ENCODE peak calls at places on chromosomes 16 and 17, in five cellular contexts. One of them, this sample, is unnamed. For H3K4me1, the result is how much of the 10 kb centered on the place peaks cover.

GRCh38 chr16:86978445-86979030 is 338.7 kb downstream of the C16orf95 start:
- DNase-seq in OCI-LY7: no peak
- DNase-seq in mesenchymal stem cell: no peak
- DNase-seq in HCT116: no peak
- DNase-seq in IMR-90: no peak
- DNase-seq in this sample: no peak

GRCh38 chr16:79777679-79778078 is 177.1 kb upstream of the MAF start:
- DNase-seq in mesenchymal stem cell: no peak
- DNase-seq in OCI-LY7: no peak
- DNase-seq in HCT116: no peak
- DNase-seq in IMR-90: no peak
- DNase-seq in this sample: no peak

GRCh38 chr16:63702981-63703590 is 1418.8 kb downstream of the CDH11 start:
- DNase-seq in HCT116: no peak
- DNase-seq in mesenchymal stem cell: no peak
- DNase-seq in IMR-90: no peak
- DNase-seq in OCI-LY7: peak
- DNase-seq in this sample: no peak

GRCh38 chr17:45022655-45023339 is 28.6 kb downstream of the DCAKD start:
- DNase-seq in mesenchymal stem cell: no peak
- DNase-seq in IMR-90: no peak
- DNase-seq in OCI-LY7: no peak
- DNase-seq in HCT116: no peak
- DNase-seq in this sample: no peak

GRCh38 chr16:17194190-17194780 is 276.5 kb downstream of the XYLT1 start:
- DNase-seq in OCI-LY7: peak
- DNase-seq in IMR-90: peak
- DNase-seq in HCT116: peak
- DNase-seq in mesenchymal stem cell: no peak
- DNase-seq in this sample: peak

GRCh38 chr16:57360321-57360935 is 1.8 kb downstream of the CCL22 start:
- DNase-seq in mesenchymal stem cell: no peak
- DNase-seq in HCT116: no peak
- DNase-seq in OCI-LY7: no peak
- DNase-seq in IMR-90: no peak
- DNase-seq in this sample: no peak

GRCh38 chr16:87076950-87077749 is 240.0 kb downstream of the C16orf95 start:
- DNase-seq in IMR-90: peak
- DNase-seq in OCI-LY7: peak
- DNase-seq in HCT116: peak
- DNase-seq in mesenchymal stem cell: peak
- DNase-seq in this sample: peak

GRCh38 chr17:36933174-36934143 is 3.8 kb upstream of the LHX1 start:
- DNase-seq in IMR-90: no peak
- DNase-seq in HCT116: no peak
- DNase-seq in OCI-LY7: no peak
- DNase-seq in mesenchymal stem cell: no peak
- DNase-seq in this sample: no peak

GRCh38 chr17:66789093-66789492 is 45.8 kb upstream of the CACNG5 start:
- DNase-seq in HCT116: no peak
- DNase-seq in IMR-90: no peak
- DNase-seq in mesenchymal stem cell: no peak
- DNase-seq in OCI-LY7: no peak
- DNase-seq in this sample: no peak

GRCh38 chr16:24203675-24204074 is 52.5 kb upstream of the CACNG3 start:
- DNase-seq in mesenchymal stem cell: no peak
- DNase-seq in HCT116: no peak
- DNase-seq in IMR-90: no peak
- DNase-seq in OCI-LY7: peak
- DNase-seq in this sample: no peak

GRCh38 chr17:51640108-51640622 is 379.8 kb downstream of the UTP18 start:
- DNase-seq in OCI-LY7: peak
- DNase-seq in HCT116: peak
- DNase-seq in mesenchymal stem cell: no peak
- DNase-seq in IMR-90: no peak
- DNase-seq in this sample: peak

GRCh38 chr17:43578699-43579569 is 32.8 kb upstream of the ETV4 start:
- DNase-seq in OCI-LY7: peak
- DNase-seq in HCT116: no peak
- DNase-seq in mesenchymal stem cell: peak
- DNase-seq in IMR-90: peak
- DNase-seq in this sample: no peak

GRCh38 chr17:3557768-3558583 is at the start of gene TRPV3:
- DNase-seq in OCI-LY7: no peak
- DNase-seq in mesenchymal stem cell: no peak
- DNase-seq in IMR-90: no peak
- DNase-seq in HCT116: peak
- DNase-seq in this sample: peak

GRCh38 chr16:84970447-84971127 is 40.7 kb downstream of the ZDHHC7 start:
- DNase-seq in OCI-LY7: peak
- DNase-seq in HCT116: peak
- DNase-seq in IMR-90: peak
- DNase-seq in mesenchymal stem cell: peak
- DNase-seq in this sample: peak

GRCh38 chr16:65510850-65511249 is 389.0 kb upstream of the CDH11 start:
- DNase-seq in HCT116: no peak
- DNase-seq in OCI-LY7: no peak
- DNase-seq in mesenchymal stem cell: peak
- DNase-seq in IMR-90: peak
- DNase-seq in this sample: no peak

GRCh38 chr17:78974635-78975591 is 4.8 kb downstream of the LGALS3BP start:
- DNase-seq in HCT116: peak
- DNase-seq in OCI-LY7: peak
- DNase-seq in IMR-90: peak
- DNase-seq in mesenchymal stem cell: peak
- DNase-seq in this sample: no peak

GRCh38 chr17:63639125-63639524 is 16.9 kb downstream of the MAP3K3 start:
- DNase-seq in HCT116: no peak
- DNase-seq in OCI-LY7: no peak
- DNase-seq in IMR-90: no peak
- DNase-seq in mesenchymal stem cell: no peak
- DNase-seq in this sample: no peak

GRCh38 chr17:6787081-6787693 is 11.2 kb downstream of the FBXO39 start:
- DNase-seq in IMR-90: no peak
- DNase-seq in mesenchymal stem cell: no peak
- DNase-seq in HCT116: no peak
- DNase-seq in OCI-LY7: no peak
- DNase-seq in this sample: no peak

GRCh38 chr16:24753437-24753836 is 24.0 kb downstream of the TNRC6A start:
- DNase-seq in OCI-LY7: no peak
- DNase-seq in HCT116: no peak
- DNase-seq in IMR-90: no peak
- DNase-seq in mesenchymal stem cell: no peak
- DNase-seq in this sample: no peak

GRCh38 chr17:62818491-62818890 is 10.4 kb upstream of the MARCHF10 start:
- DNase-seq in mesenchymal stem cell: no peak
- DNase-seq in OCI-LY7: no peak
- DNase-seq in HCT116: no peak
- DNase-seq in IMR-90: no peak
- DNase-seq in this sample: no peak

GRCh38 chr16:20910781-20911321 is 10.3 kb downstream of the LYRM1 start:
- DNase-seq in IMR-90: peak
- DNase-seq in OCI-LY7: no peak
- DNase-seq in HCT116: peak
- DNase-seq in mesenchymal stem cell: peak
- DNase-seq in this sample: no peak

GRCh38 chr16:4525069-4525468 is 13.5 kb downstream of the CDIP1 start:
- DNase-seq in IMR-90: no peak
- DNase-seq in mesenchymal stem cell: no peak
- DNase-seq in OCI-LY7: no peak
- DNase-seq in HCT116: no peak
- DNase-seq in this sample: no peak
- H3K4me1 ChIP-seq in IMR-90: under half
- H3K4me1 ChIP-seq in mesenchymal stem cell: under half
- H3K4me1 ChIP-seq in OCI-LY7: under half
- H3K4me1 ChIP-seq in HCT116: under half
- H3K4me1 ChIP-seq in this sample: under half

DNA sequence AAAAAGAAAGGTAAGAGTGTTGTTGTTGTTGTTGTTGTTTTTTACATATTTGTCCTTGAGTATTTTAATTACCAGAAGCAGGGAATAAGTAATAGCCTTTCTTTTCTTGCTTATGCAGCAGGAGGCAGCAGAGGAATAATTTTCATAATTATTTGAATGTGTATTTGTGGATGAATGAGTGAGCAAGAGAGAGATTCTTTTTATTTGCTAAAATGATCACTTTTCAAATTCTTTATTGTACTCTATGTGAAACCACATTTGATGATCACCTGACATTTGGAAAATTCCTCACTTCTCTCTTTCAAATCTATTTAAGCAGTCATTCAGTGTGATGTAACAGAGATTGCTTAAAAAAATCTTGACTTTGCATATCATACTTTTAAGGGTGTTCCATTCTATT is 223.6 kb downstream of the BCAS3 start:
- DNase-seq in OCI-LY7: no peak
- DNase-seq in HCT116: no peak
- DNase-seq in mesenchymal stem cell: no peak
- DNase-seq in IMR-90: peak
- DNase-seq in this sample: no peak
- H3K4me2 ChIP-seq in OCI-LY7: no peak
- H3K4me2 ChIP-seq in HCT116: no peak
- H3K4me2 ChIP-seq in mesenchymal stem cell: no peak
- H3K4me2 ChIP-seq in IMR-90: no peak
- H3K4me2 ChIP-seq in this sample: no peak

DNA sequence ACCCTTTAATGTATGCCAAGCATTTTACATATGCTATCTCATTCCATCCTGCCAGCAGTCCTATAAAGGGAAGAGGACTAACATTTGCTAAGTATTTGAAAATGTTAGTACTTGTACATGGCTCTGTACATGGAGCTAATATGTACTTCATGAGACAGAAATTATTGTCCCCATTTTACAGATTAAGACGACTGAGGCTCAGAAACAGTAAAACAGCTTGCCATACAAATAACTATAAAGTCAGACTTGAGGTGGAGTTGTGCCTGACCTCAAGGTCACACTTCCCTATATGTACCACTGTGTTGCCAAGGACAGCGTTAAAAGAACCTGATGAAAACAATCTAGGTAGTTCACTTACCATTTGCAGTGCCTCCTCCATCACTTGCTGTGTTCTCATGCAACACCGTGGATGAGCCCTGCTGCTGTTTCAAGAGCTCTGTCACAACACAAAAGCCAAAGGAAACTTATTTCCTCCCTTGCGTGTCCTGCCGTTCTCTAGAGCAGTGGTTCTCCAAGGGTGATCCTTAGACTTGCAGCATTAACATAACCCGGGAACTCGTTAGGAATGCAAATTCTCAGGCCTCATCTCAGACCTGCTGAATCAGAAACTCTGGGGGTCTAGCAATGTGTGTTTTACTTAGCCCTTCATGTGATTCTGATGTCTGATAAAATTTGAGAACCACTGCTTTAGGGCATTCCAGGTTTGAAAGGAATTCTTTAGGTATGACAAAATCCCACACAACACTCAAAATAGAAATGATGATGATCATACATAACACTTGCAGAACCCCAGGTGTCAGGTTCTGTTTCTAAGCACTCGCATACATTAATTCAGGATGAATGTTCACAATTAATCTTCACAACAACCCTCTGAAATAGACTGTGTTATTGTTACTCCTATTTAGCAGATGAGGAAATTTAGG is 51.2 kb upstream of the MTMR4 start:
- DNase-seq in mesenchymal stem cell: no peak
- DNase-seq in OCI-LY7: peak
- DNase-seq in IMR-90: no peak
- DNase-seq in HCT116: no peak
- DNase-seq in this sample: no peak
- H2AFZ ChIP-seq in mesenchymal stem cell: no peak
- H2AFZ ChIP-seq in OCI-LY7: peak
- H2AFZ ChIP-seq in IMR-90: no peak
- H2AFZ ChIP-seq in HCT116: no peak
- H2AFZ ChIP-seq in this sample: no peak

GRCh38 chr16:89920723-89921122 is 2.1 kb downstream of the MC1R start:
- DNase-seq in mesenchymal stem cell: peak
- DNase-seq in HCT116: no peak
- DNase-seq in OCI-LY7: no peak
- DNase-seq in IMR-90: peak
- DNase-seq in this sample: no peak
- H3K4me1 ChIP-seq in mesenchymal stem cell: half or more
- H3K4me1 ChIP-seq in HCT116: half or more
- H3K4me1 ChIP-seq in OCI-LY7: half or more
- H3K4me1 ChIP-seq in IMR-90: under half
- H3K4me1 ChIP-seq in this sample: under half

DNA sequence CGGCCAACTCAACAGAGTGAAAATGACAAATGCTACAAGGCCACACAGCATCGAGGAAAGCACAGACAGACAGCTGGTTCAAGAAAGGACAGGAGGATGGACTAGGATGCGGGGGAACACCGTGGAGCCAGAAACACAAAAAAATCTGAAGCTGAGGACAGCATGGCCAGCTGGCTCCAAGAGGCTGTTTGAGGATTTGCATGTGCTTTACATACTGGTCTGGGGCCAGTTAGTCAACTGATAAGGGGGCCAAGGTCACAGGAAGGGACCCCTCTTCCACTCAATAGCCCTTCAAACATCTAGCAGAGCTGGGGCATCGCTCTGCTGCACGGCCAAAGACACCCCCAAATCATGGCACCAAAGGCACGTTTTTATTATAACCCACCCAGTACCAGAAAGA is 7.7 kb upstream of the SRL start:
- DNase-seq in mesenchymal stem cell: no peak
- DNase-seq in OCI-LY7: no peak
- DNase-seq in IMR-90: no peak
- DNase-seq in HCT116: no peak
- DNase-seq in this sample: no peak
- H3K4me2 ChIP-seq in mesenchymal stem cell: no peak
- H3K4me2 ChIP-seq in OCI-LY7: no peak
- H3K4me2 ChIP-seq in IMR-90: no peak
- H3K4me2 ChIP-seq in HCT116: no peak
- H3K4me2 ChIP-seq in this sample: no peak

This sample was measured in DND-41.